ENCODE peak calls at places on chromosomes 6 and 20, in four cellular contexts. B is HCT116, A is uterus, T is iPS-NIHi11. W is an unnamed sample.

GRCh38 chr20:44279228-44279627 is 31.8 kb downstream of the FITM2 start:
- DNase-seq in B (no peak), A (no peak), T (no peak), W (no peak)

GRCh38 chr6:72348926-72349325 is 272.9 kb upstream of the KCNQ5 start:
- DNase-seq in B (no peak), A (no peak), T (no peak), W (no peak)

GRCh38 chr6:143741480-143741879 is 63.7 kb downstream of the PHACTR2 start:
- DNase-seq in B (no peak), A (no peak), T (no peak), W (no peak)

GRCh38 chr6:42088101-42088591 is 37.8 kb downstream of the TAF8 start:
- DNase-seq in B (no peak), A (no peak), T (peak; percentile 43), W (peak; percentile 84)

GRCh38 chr6:122809001-122809400 is 19.9 kb downstream of the SMPDL3A start:
- DNase-seq in B (no peak), A (no peak), T (no peak), W (no peak)

GRCh38 chr6:169816054-169816453 is 64.6 kb downstream of the ERMARD start:
- DNase-seq in B (no peak), A (no peak), T (no peak), W (no peak)

GRCh38 chr6:23176471-23176870 is 607.1 kb downstream of the HDGFL1 start:
- DNase-seq in B (no peak), A (no peak), T (no peak), W (no peak)

GRCh38 chr6:166515072-166515810 is 71.2 kb downstream of the RAMACL start:
- DNase-seq in B (peak; percentile 55), A (no peak), T (peak; percentile 41), W (peak; percentile 84)

GRCh38 chr6:46876126-46876525 is 45.6 kb downstream of the ADGRF5 start:
- DNase-seq in B (peak; percentile 28), A (no peak), T (peak; percentile 74), W (peak; percentile 94)

GRCh38 chr20:3890999-3891929 is 2.1 kb downstream of the PANK2 start:
- DNase-seq in B (no peak), A (no peak), T (no peak), W (no peak)

GRCh38 chr6:148709577-148709976 is 37.3 kb upstream of the UST start:
- DNase-seq in B (no peak), A (no peak), T (no peak), W (no peak)

GRCh38 chr6:145734486-145735355 is 599 bp downstream of the EPM2A start:
- DNase-seq in B (peak; percentile 75), A (peak; percentile 86), T (peak; percentile 87), W (peak; percentile 98)

GRCh38 chr6:127484207-127484858 is 25.1 kb upstream of the KIAA0408 start:
- DNase-seq in B (no peak), A (no peak), T (no peak), W (no peak)

GRCh38 chr6:34144581-34145160 is 1.2 kb downstream of the GRM4 start:
- DNase-seq in B (no peak), A (no peak), T (no peak), W (no peak)

GRCh38 chr20:4813839-4814695 is 92.4 kb downstream of the PRND start:
- DNase-seq in B (no peak), A (no peak), T (peak; percentile 30), W (no peak)

GRCh38 chr6:96811136-96811535 is 26.1 kb downstream of the GPR63 start:
- DNase-seq in B (no peak), A (no peak), T (no peak), W (no peak)

GRCh38 chr6:137259349-137259748 is 40.2 kb upstream of the IFNGR1 start:
- DNase-seq in B (no peak), A (no peak), T (no peak), W (no peak)

GRCh38 chr6:13813621-13814175 is 659 bp downstream of the MCUR1 start:
- DNase-seq in B (peak; percentile 37), A (peak; percentile 61), T (peak; percentile 87), W (peak; percentile 96)

GRCh38 chr20:57265649-57266250 is 691 bp downstream of the BMP7 start:
- DNase-seq in B (no peak), A (no peak), T (peak; percentile 32), W (no peak)

GRCh38 chr6:99802396-99803031 is 191.5 kb downstream of the MCHR2 start:
- DNase-seq in B (no peak), A (no peak), T (peak; percentile 78), W (peak; percentile 81)

GRCh38 chr6:52087498-52087999 is at the start of gene PKHD1:
- DNase-seq in B (peak; percentile 34), A (no peak), T (peak; percentile 41), W (no peak)

GRCh38 chr6:133671376-133671775 is 217.5 kb upstream of the TCF21 start:
- DNase-seq in B (no peak), A (no peak), T (no peak), W (no peak)

GRCh38 chr6:134519456-134519855 is 201.5 kb upstream of the SGK1 start:
- DNase-seq in B (no peak), A (no peak), T (no peak), W (no peak)

GRCh38 chr6:82842721-82843120 is 222.9 kb downstream of the UBE3D start:
- DNase-seq in B (no peak), A (no peak), T (no peak), W (peak; percentile 71)

GRCh38 chr6:107304421-107305025 is 154.8 kb downstream of the PDSS2 start:
- DNase-seq in B (peak; percentile 48), A (no peak), T (no peak), W (peak; percentile 69)

GRCh38 chr6:126657556-126658129 is 317.7 kb downstream of the CENPW start:
- DNase-seq in B (peak; percentile 39), A (no peak), T (peak; percentile 19), W (no peak)

GRCh38 chr6:27281105-27281539 is 31.0 kb downstream of the POM121L2 start:
- DNase-seq in B (peak; percentile 35), A (no peak), T (no peak), W (no peak)

GRCh38 chr6:37788259-37788658 is 31.3 kb upstream of the ZFAND3 start:
- DNase-seq in B (no peak), A (no peak), T (no peak), W (peak; percentile 73)

GRCh38 chr20:10255846-10256245 is 37.2 kb downstream of the SNAP25 start:
- DNase-seq in B (no peak), A (no peak), T (no peak), W (no peak)

GRCh38 chr20:60209048-60209447 is 250.8 kb downstream of the CDH26 start:
- DNase-seq in B (no peak), A (no peak), T (no peak), W (no peak)

GRCh38 chr6:69866351-69867074 is at the start of gene COL19A1:
- DNase-seq in B (no peak), A (no peak), T (peak; percentile 10), W (peak; percentile 81)

GRCh38 chr20:56985286-56985685 is 281.2 kb downstream of the BMP7 start:
- DNase-seq in B (no peak), A (no peak), T (no peak), W (no peak)

GRCh38 chr6:20805027-20805426 is 270.8 kb downstream of the CDKAL1 start:
- DNase-seq in B (no peak), A (no peak), T (no peak), W (no peak)

GRCh38 chr20:4217349-4217761 is 202.0 kb upstream of the RNF24 start:
- DNase-seq in B (no peak), A (no peak), T (peak; percentile 49), W (peak; percentile 81)

GRCh38 chr20:53840462-53841000 is 229.9 kb downstream of the BCAS1 start:
- DNase-seq in B (no peak), A (no peak), T (no peak), W (no peak)

GRCh38 chr6:114659513-114659912 is 316.7 kb upstream of the HS3ST5 start:
- DNase-seq in B (no peak), A (no peak), T (no peak), W (no peak)

GRCh38 chr6:106757267-106757666 is 127.9 kb downstream of the QRSL1 start:
- DNase-seq in B (no peak), A (no peak), T (no peak), W (no peak)

GRCh38 chr6:17808609-17809008 is 101.9 kb upstream of the NUP153 start:
- DNase-seq in B (no peak), A (no peak), T (no peak), W (no peak)

W was measured in islet precursor cell.